ENCODE peak calls at places on chromosomes 13 and 19, in nine cellular contexts. Z is GM12865; M is activated CD4-positive, alpha-beta T cell treated with anti-CD3 and anti-CD28 coated beads, Interleukin-2, amount 50 U/mL, for 48 hours; G is AG09309; H is NCI-H1092 treated with DMSO at 0.1 percent for 48 hours; Y is CD8-positive, alpha-beta T cell; X is stimulated activated CD4-positive, alpha-beta T cell treated with anti-CD3 and anti-CD28 coated beads, Interleukin-1b, Interleukin-23, amount 100 ng/mL, for 1 hour; V is CD4-positive, CD25-positive, alpha-beta regulatory T cell; R is uterus. F is an unnamed sample.

GRCh38 chr13:48804836-48805601 is 151.3 kb downstream of the CYSLTR2 start:
- DNase-seq in M (no peak), R (no peak), Y (no peak), H (no peak), V (no peak), Z (no peak), G (no peak), X (no peak), F (no peak)

GRCh38 chr19:43207991-43208390 is 2.6 kb upstream of the PSG4 start:
- DNase-seq in X (no peak), R (no peak), V (no peak), Z (no peak), G (no peak), Y (no peak), M (no peak), H (no peak), F (no peak)

GRCh38 chr13:46012404-46012803 is 40.1 kb downstream of the ZC3H13 start:
- DNase-seq in M (no peak), R (no peak), G (no peak), H (no peak), Y (no peak), V (no peak), X (no peak), Z (no peak), F (no peak)

GRCh38 chr13:47109028-47109427 is 212.2 kb upstream of the HTR2A start:
- DNase-seq in Y (no peak), X (no peak), G (no peak), R (no peak), Z (peak), H (no peak), V (no peak), M (no peak), F (peak)

GRCh38 chr19:4206818-4207484 is 22.4 kb upstream of the EBI3 start:
- DNase-seq in G (no peak), Z (peak), R (no peak), V (no peak), H (no peak), X (no peak), Y (no peak), M (no peak), F (no peak)

GRCh38 chr19:47096721-47097120 is 16.9 kb downstream of the ZC3H4 start:
- DNase-seq in G (no peak), V (no peak), Y (no peak), R (no peak), H (no peak), Z (no peak), X (no peak), M (no peak), F (no peak)

GRCh38 chr13:83943530-83944279 is 61.4 kb upstream of the SLITRK1 start:
- DNase-seq in V (no peak), G (no peak), R (no peak), Z (peak), M (no peak), X (no peak), H (peak), Y (no peak), F (no peak)

GRCh38 chr19:54273811-54274210 is 7.1 kb downstream of the LILRB2 start:
- DNase-seq in Z (no peak), Y (no peak), H (no peak), R (no peak), X (no peak), V (no peak), G (no peak), M (no peak), F (no peak)

GRCh38 chr13:60267498-60268202 is 103.9 kb upstream of the DIAPH3 start:
- DNase-seq in R (no peak), V (no peak), Z (no peak), Y (peak), M (peak), X (no peak), G (no peak), H (peak), F (peak)

GRCh38 chr13:112065867-112066623 is 904 bp upstream of the SOX1 start:
- DNase-seq in X (no peak), H (no peak), G (no peak), R (no peak), M (no peak), V (no peak), Y (no peak), Z (no peak), F (no peak)

GRCh38 chr13:76921516-76921915 is 26.8 kb upstream of the ACOD1 start:
- DNase-seq in Z (no peak), R (no peak), Y (no peak), X (no peak), V (no peak), H (no peak), M (no peak), G (no peak), F (no peak)

GRCh38 chr19:45960595-45961235 is 12.9 kb downstream of the NOVA2 start:
- DNase-seq in V (no peak), Y (no peak), X (no peak), R (no peak), G (no peak), H (no peak), Z (no peak), M (no peak), F (no peak)

GRCh38 chr13:35388979-35389378 is 87.5 kb downstream of the MAB21L1 start:
- DNase-seq in Z (no peak), M (no peak), H (no peak), V (no peak), X (no peak), G (no peak), R (no peak), Y (no peak), F (no peak)

GRCh38 chr13:94389544-94390351 is 89.7 kb downstream of the DCT start:
- DNase-seq in G (peak), X (no peak), Y (no peak), M (no peak), R (no peak), H (no peak), Z (no peak), V (no peak), F (no peak)

GRCh38 chr13:27607125-27607524 is 13.2 kb downstream of the LNX2 start:
- DNase-seq in G (peak), Y (no peak), M (no peak), X (no peak), R (no peak), Z (no peak), H (no peak), V (no peak), F (no peak)

GRCh38 chr19:17718467-17718987 is 753 bp upstream of the MAP1S start:
- DNase-seq in H (no peak), Z (peak), Y (no peak), G (no peak), V (no peak), X (no peak), M (no peak), R (no peak), F (no peak)

GRCh38 chr19:50516859-50517703 is 3.4 kb upstream of the ASPDH start:
- DNase-seq in H (no peak), X (no peak), Y (no peak), M (no peak), R (no peak), V (no peak), Z (no peak), G (no peak), F (no peak)

F was measured in GDM1.